ENCODE peak calls at places on chromosome 13, in six cellular contexts. One of them, this sample, is unnamed.
A peak's percentile ranks its signal among the peaks of the same experiment; 100 is the strongest.

GRCh38 chr13:70960841-70961443 is 852.7 kb upstream of the KLHL1 start:
- DNase-seq in GM12878: peak; percentile 3
- DNase-seq in HepG2: peak; percentile 18
- DNase-seq in H1: no peak
- DNase-seq in K562: no peak
- DNase-seq in GM12891: no peak
- DNase-seq in this sample: no peak

GRCh38 chr13:29523199-29523931 is 72.1 kb downstream of the SLC7A1 start:
- DNase-seq in GM12878: no peak
- DNase-seq in GM12891: no peak
- DNase-seq in H1: no peak
- DNase-seq in K562: no peak
- DNase-seq in HepG2: no peak
- DNase-seq in this sample: no peak

GRCh38 chr13:31885994-31886393 is 145.6 kb upstream of the FRY start:
- DNase-seq in K562: no peak
- DNase-seq in H1: no peak
- DNase-seq in GM12878: no peak
- DNase-seq in GM12891: no peak
- DNase-seq in HepG2: no peak
- DNase-seq in this sample: no peak

GRCh38 chr13:41565221-41565620 is 107.9 kb downstream of the RGCC start:
- DNase-seq in K562: no peak
- DNase-seq in H1: no peak
- DNase-seq in GM12878: no peak
- DNase-seq in GM12891: no peak
- DNase-seq in HepG2: peak; percentile 24
- DNase-seq in this sample: no peak

GRCh38 chr13:106373304-106373988 is 162.0 kb downstream of the EFNB2 start:
- DNase-seq in GM12891: no peak
- DNase-seq in H1: no peak
- DNase-seq in GM12878: no peak
- DNase-seq in HepG2: no peak
- DNase-seq in K562: no peak
- DNase-seq in this sample: no peak

GRCh38 chr13:31807090-31807541 is 67.8 kb downstream of the RXFP2 start:
- DNase-seq in GM12891: no peak
- DNase-seq in HepG2: no peak
- DNase-seq in K562: no peak
- DNase-seq in GM12878: no peak
- DNase-seq in H1: no peak
- DNase-seq in this sample: no peak

GRCh38 chr13:46022476-46022875 is 30.1 kb downstream of the ZC3H13 start:
- DNase-seq in K562: no peak
- DNase-seq in GM12878: no peak
- DNase-seq in H1: no peak
- DNase-seq in GM12891: no peak
- DNase-seq in HepG2: no peak
- DNase-seq in this sample: no peak

GRCh38 chr13:42574435-42575311 is 721 bp downstream of the TNFSF11 start:
- DNase-seq in K562: no peak
- DNase-seq in GM12891: peak; percentile 63
- DNase-seq in HepG2: no peak
- DNase-seq in GM12878: no peak
- DNase-seq in H1: no peak
- DNase-seq in this sample: peak; percentile 61

GRCh38 chr13:102687520-102687919 is 7.3 kb downstream of the METTL21C start:
- DNase-seq in K562: no peak
- DNase-seq in H1: no peak
- DNase-seq in GM12891: no peak
- DNase-seq in HepG2: no peak
- DNase-seq in GM12878: no peak
- DNase-seq in this sample: no peak

GRCh38 chr13:106262886-106263285 is 272.6 kb downstream of the EFNB2 start:
- DNase-seq in GM12891: no peak
- DNase-seq in GM12878: no peak
- DNase-seq in HepG2: no peak
- DNase-seq in K562: no peak
- DNase-seq in H1: no peak
- DNase-seq in this sample: no peak

GRCh38 chr13:89514534-89515312 is 1832.8 kb upstream of the MIR17HG start:
- DNase-seq in H1: no peak
- DNase-seq in HepG2: peak; percentile 50
- DNase-seq in K562: no peak
- DNase-seq in GM12878: no peak
- DNase-seq in GM12891: no peak
- DNase-seq in this sample: no peak

GRCh38 chr13:24540236-24541126 is 27.9 kb upstream of the PARP4 start:
- DNase-seq in H1: peak; percentile 95
- DNase-seq in GM12891: peak; percentile 13
- DNase-seq in K562: peak; percentile 39
- DNase-seq in HepG2: peak; percentile 2
- DNase-seq in GM12878: no peak
- DNase-seq in this sample: no peak

DNA sequence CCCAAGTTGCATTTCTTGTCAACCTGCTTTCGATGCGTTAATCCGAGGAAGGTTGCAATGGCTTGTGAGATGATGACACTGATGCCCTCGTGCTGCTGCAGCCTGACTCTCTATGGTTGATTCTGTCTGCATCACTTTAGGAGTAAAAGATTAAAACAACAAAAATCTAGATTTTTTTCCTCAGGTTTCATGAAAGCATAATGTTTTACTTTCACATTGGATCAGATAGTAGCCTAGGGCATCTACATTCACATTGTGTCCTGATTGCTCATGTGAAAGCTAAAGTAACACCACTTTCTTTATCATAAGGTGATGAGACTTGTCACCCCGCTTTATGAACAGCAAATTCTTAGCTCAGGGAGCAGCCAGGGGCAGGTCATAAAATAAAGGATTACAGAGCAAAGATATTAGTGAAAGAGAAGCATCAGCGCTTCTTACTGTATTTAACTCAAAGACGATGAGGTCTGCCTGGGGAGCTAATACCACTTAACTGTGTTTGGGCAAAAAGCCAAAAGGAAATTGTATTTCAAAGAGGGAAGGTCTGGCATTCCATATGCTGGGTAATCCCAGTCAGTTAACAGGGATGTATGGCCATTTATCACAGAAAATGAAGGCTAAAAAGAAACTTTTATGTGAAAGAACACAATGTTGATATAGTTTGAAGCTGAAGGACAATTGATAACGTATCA is 270.5 kb downstream of the GPC6 start:
- DNase-seq in H1: no peak
- DNase-seq in GM12891: no peak
- DNase-seq in GM12878: no peak
- DNase-seq in K562: no peak
- DNase-seq in HepG2: no peak
- DNase-seq in this sample: no peak
- TF ChIP-seq TAF1 in H1: no peak
- TF ChIP-seq TAF1 in GM12891: no peak
- TF ChIP-seq TAF1 in GM12878: no peak
- TF ChIP-seq TAF1 in K562: no peak
- TF ChIP-seq TAF1 in HepG2: no peak
- TF ChIP-seq TAF1 in this sample: no peak

DNA sequence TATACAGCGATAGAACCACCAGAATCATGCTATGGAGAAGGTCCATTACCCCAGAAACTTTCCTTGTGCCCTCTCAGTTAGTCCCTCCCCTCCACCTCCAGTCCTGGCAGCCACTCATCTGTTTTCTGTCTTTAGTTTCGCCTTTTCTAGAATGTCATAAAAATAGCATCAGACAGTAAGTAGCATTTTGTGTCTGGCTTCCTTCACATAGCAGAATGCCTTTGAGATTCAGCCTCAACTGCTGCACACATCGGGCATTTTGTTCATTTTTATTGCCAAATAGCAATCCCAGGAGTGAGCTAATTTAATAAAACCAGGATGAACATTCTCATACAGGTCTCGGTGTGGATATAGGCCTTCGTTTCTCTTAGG is 110.4 kb downstream of the COL4A2 start:
- DNase-seq in K562: no peak
- DNase-seq in GM12891: no peak
- DNase-seq in H1: no peak
- DNase-seq in HepG2: no peak
- DNase-seq in GM12878: no peak
- DNase-seq in this sample: no peak
- TF ChIP-seq POLR2AphosphoS5 in K562: no peak
- TF ChIP-seq POLR2AphosphoS5 in GM12891: no peak
- TF ChIP-seq POLR2AphosphoS5 in H1: no peak
- TF ChIP-seq POLR2AphosphoS5 in HepG2: no peak
- TF ChIP-seq POLR2AphosphoS5 in GM12878: no peak
- TF ChIP-seq POLR2AphosphoS5 in this sample: no peak

GRCh38 chr13:26253262-26253786 is 605 bp upstream of the CDK8 start:
- DNase-seq in GM12878: no peak
- DNase-seq in GM12891: no peak
- DNase-seq in H1: no peak
- DNase-seq in K562: no peak
- DNase-seq in HepG2: no peak
- DNase-seq in this sample: no peak

GRCh38 chr13:26254583-26255102 is 714 bp downstream of the CDK8 start:
- DNase-seq in GM12891: peak; percentile 19
- DNase-seq in K562: peak; percentile 55
- DNase-seq in H1: peak; percentile 60
- DNase-seq in GM12878: no peak
- DNase-seq in HepG2: peak; percentile 44
- DNase-seq in this sample: peak; percentile 29

GRCh38 chr13:26255717-26256277 is 1.9 kb downstream of the CDK8 start:
- DNase-seq in HepG2: peak; percentile 20
- DNase-seq in GM12878: no peak
- DNase-seq in GM12891: no peak
- DNase-seq in K562: peak; percentile 24
- DNase-seq in H1: no peak
- DNase-seq in this sample: no peak

GRCh38 chr13:26257049-26257448 is 3.1 kb downstream of the CDK8 start:
- DNase-seq in GM12878: no peak
- DNase-seq in HepG2: no peak
- DNase-seq in H1: no peak
- DNase-seq in GM12891: no peak
- DNase-seq in K562: no peak
- DNase-seq in this sample: no peak

DNA sequence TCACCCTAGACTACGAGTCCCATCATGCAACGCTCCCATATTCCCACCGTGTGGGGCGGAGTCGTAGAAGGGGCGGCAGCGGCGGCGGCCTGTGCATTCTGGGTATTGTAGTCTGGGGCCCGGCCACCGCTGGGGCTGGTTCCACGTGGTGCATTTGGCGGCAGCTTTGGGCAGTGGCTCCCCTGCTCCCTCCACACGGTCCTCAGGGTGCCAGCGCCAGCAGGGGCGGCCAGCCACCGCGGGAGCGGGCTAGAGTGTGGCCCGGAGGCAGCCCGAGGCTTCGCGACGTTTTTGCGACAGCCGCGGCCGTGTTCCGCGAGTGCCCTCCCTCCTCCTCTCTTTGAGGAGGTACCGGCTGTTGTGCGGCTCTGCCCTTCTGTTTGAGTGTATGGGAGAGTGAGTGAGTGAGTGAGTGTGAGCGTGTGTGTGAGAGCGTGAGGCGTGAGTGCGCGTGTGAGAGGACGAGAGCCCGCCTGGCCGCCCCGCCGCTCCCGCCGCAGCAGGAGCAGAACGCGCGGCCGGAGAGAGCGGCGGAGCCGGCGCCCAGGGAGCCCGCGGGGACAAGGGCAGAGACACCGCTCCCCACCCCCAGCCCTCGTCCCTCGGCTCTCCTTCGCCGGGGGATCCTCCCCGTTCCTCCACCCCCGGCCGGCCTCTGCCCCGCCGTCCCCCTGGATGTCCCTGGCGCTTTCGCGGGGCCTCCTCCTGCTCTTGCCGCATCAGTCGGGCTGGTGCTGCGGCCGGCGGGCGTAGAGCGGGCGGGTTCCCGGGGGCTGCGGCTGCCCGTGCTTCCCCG is at the start of gene CDK8:
- DNase-seq in GM12878: peak; percentile 48
- DNase-seq in K562: peak; percentile 90
- DNase-seq in H1: peak; percentile 91
- DNase-seq in GM12891: peak; percentile 68
- DNase-seq in HepG2: peak; percentile 83
- DNase-seq in this sample: peak; percentile 60
- TF ChIP-seq POLR2A in GM12878: peak; percentile 87
- TF ChIP-seq POLR2A in K562: peak; percentile 81
- TF ChIP-seq POLR2A in H1: peak; percentile 20
- TF ChIP-seq POLR2A in GM12891: no peak
- TF ChIP-seq POLR2A in HepG2: peak; percentile 62
- TF ChIP-seq POLR2A in this sample: peak; percentile 79

GRCh38 chr13:43991773-43992201 is 112.1 kb downstream of the LACC1 start:
- DNase-seq in H1: no peak
- DNase-seq in HepG2: no peak
- DNase-seq in K562: no peak
- DNase-seq in GM12878: no peak
- DNase-seq in GM12891: no peak
- DNase-seq in this sample: no peak
- TF ChIP-seq TAF1 in H1: no peak
- TF ChIP-seq TAF1 in HepG2: no peak
- TF ChIP-seq TAF1 in K562: no peak
- TF ChIP-seq TAF1 in GM12878: no peak
- TF ChIP-seq TAF1 in GM12891: no peak
- TF ChIP-seq TAF1 in this sample: no peak

GRCh38 chr13:98307392-98307743 is 130.3 kb upstream of the RNF113B start:
- DNase-seq in H1: no peak
- DNase-seq in HepG2: no peak
- DNase-seq in K562: no peak
- DNase-seq in GM12878: no peak
- DNase-seq in GM12891: no peak
- DNase-seq in this sample: no peak
- TF ChIP-seq POLR2AphosphoS5 in H1: no peak
- TF ChIP-seq POLR2AphosphoS5 in HepG2: no peak
- TF ChIP-seq POLR2AphosphoS5 in K562: no peak
- TF ChIP-seq POLR2AphosphoS5 in GM12878: no peak
- TF ChIP-seq POLR2AphosphoS5 in GM12891: no peak
- TF ChIP-seq POLR2AphosphoS5 in this sample: no peak

DNA sequence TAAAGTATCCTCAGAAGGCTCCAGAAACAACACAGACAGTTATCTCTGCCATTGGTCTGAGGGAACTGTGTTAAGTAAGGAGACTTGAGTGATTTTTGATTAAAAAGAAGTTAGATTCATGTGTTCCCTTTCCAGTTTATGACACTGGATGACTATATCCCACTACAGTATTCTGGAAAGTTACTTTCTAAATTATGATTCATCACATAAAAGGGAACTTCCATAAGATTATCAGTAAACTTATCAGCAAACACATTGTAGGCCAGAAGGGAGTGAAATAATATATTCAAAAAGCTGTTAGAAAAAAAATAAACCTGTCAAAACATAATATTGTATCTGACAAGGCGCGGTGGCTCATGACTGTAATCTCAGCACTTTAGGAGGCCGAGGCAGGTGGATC is 700.0 kb downstream of the SLITRK6 start:
- DNase-seq in GM12878: no peak
- DNase-seq in GM12891: no peak
- DNase-seq in K562: no peak
- DNase-seq in HepG2: no peak
- DNase-seq in H1: no peak
- DNase-seq in this sample: no peak
- TF ChIP-seq POLR2A in GM12878: no peak
- TF ChIP-seq POLR2A in GM12891: no peak
- TF ChIP-seq POLR2A in K562: no peak
- TF ChIP-seq POLR2A in HepG2: no peak
- TF ChIP-seq POLR2A in H1: no peak
- TF ChIP-seq POLR2A in this sample: no peak

GRCh38 chr13:101018720-101019119 is 344.1 kb upstream of the TMTC4 start:
- DNase-seq in H1: no peak
- DNase-seq in HepG2: no peak
- DNase-seq in K562: no peak
- DNase-seq in GM12891: no peak
- DNase-seq in GM12878: no peak
- DNase-seq in this sample: no peak
- TF ChIP-seq TAF1 in H1: no peak
- TF ChIP-seq TAF1 in HepG2: no peak
- TF ChIP-seq TAF1 in K562: no peak
- TF ChIP-seq TAF1 in GM12891: no peak
- TF ChIP-seq TAF1 in GM12878: no peak
- TF ChIP-seq TAF1 in this sample: no peak

This sample was measured in GM12892.